ENCODE peak calls at places on chromosomes 2 and 18, in five cellular contexts. A, W, Y, M and B are unnamed samples.

GRCh38 chr18:32257073-32257780 is 67.4 kb downstream of the MEP1B start:
- DNase-seq in A (no peak), W (no peak), Y (no peak), M (no peak), B (peak)

GRCh38 chr2:224381913-224382647 is 19.8 kb downstream of the FAM124B start:
- DNase-seq in A (no peak), W (no peak), Y (no peak), M (no peak), B (peak)

GRCh38 chr18:78406743-78407455 is 572.7 kb upstream of the SALL3 start:
- DNase-seq in A (peak), W (no peak), Y (no peak), M (no peak), B (no peak)

GRCh38 chr2:25328152-25329085 is 13.3 kb downstream of the DNMT3A start:
- DNase-seq in A (no peak), W (no peak), Y (no peak), M (no peak), B (no peak)

GRCh38 chr2:202133556-202134245 is 60.6 kb downstream of the KIAA2012 start:
- DNase-seq in A (no peak), W (no peak), Y (no peak), M (no peak), B (no peak)

GRCh38 chr2:46167406-46167805 is 129.8 kb upstream of the EPAS1 start:
- DNase-seq in A (no peak), W (no peak), Y (no peak), M (no peak), B (no peak)

GRCh38 chr2:166375736-166376487 is at the start of gene SCN9A:
- DNase-seq in A (peak), W (peak), Y (peak), M (peak), B (peak)

GRCh38 chr18:60895181-60895580 is 438.0 kb upstream of the CDH20 start:
- DNase-seq in A (no peak), W (no peak), Y (no peak), M (no peak), B (no peak)

GRCh38 chr2:212957184-212957583 is 194.2 kb downstream of the IKZF2 start:
- DNase-seq in A (no peak), W (no peak), Y (no peak), M (no peak), B (no peak)

GRCh38 chr2:201701591-201701990 is 3.1 kb upstream of the MPP4 start:
- DNase-seq in A (no peak), W (no peak), Y (no peak), M (no peak), B (no peak)

GRCh38 chr2:3025261-3025660 is 352.4 kb downstream of the EIPR1 start:
- DNase-seq in A (no peak), W (no peak), Y (no peak), M (no peak), B (no peak)

GRCh38 chr2:85920810-85921545 is 32.2 kb upstream of the ST3GAL5 start:
- DNase-seq in A (no peak), W (no peak), Y (no peak), M (no peak), B (peak)

GRCh38 chr2:69082430-69082997 is 69.5 kb downstream of the ANTXR1 start:
- DNase-seq in A (peak), W (no peak), Y (peak), M (no peak), B (no peak)

GRCh38 chr2:237754182-237754581 is 44.4 kb upstream of the RBM44 start:
- DNase-seq in A (no peak), W (no peak), Y (no peak), M (no peak), B (no peak)

GRCh38 chr18:32598144-32598543 is 127.5 kb upstream of the GAREM1 start:
- DNase-seq in A (no peak), W (no peak), Y (no peak), M (no peak), B (no peak)

GRCh38 chr18:24831871-24832665 is 371.6 kb downstream of the HRH4 start:
- DNase-seq in A (peak), W (no peak), Y (no peak), M (no peak), B (no peak)

GRCh38 chr2:31397099-31397498 is 17.4 kb downstream of the XDH start:
- DNase-seq in A (peak), W (no peak), Y (no peak), M (no peak), B (no peak)

GRCh38 chr2:30201990-30202389 is 29.3 kb upstream of the LBH start:
- DNase-seq in A (no peak), W (no peak), Y (no peak), M (no peak), B (no peak)

GRCh38 chr2:23520256-23520655 is 135.3 kb downstream of the KLHL29 start:
- DNase-seq in A (no peak), W (no peak), Y (no peak), M (no peak), B (no peak)

GRCh38 chr2:54967759-54968365 is 82.4 kb downstream of the RTN4 start:
- DNase-seq in A (no peak), W (no peak), Y (no peak), M (no peak), B (no peak)

GRCh38 chr2:28683100-28683706 is 68.4 kb upstream of the PPP1CB start:
- DNase-seq in A (no peak), W (no peak), Y (no peak), M (no peak), B (no peak)

GRCh38 chr2:187372213-187372612 is 75.8 kb downstream of the CALCRL start:
- DNase-seq in A (peak), W (no peak), Y (no peak), M (no peak), B (no peak)